ENCODE peak calls at places on chromosomes 5 and 9, in seven cellular contexts. Q is neural crest cell, W is HL-60, H is lower lobe of right lung, M is endodermal cell, S is MCF 10A, A is foreskin fibroblast. E is an unnamed sample.

GRCh38 chr9:88782931-88783451 is 208.3 kb upstream of the S1PR3 start:
- DNase-seq in A (no peak), H (no peak), S (peak), Q (no peak), M (no peak), W (no peak), E (no peak)

GRCh38 chr5:141508808-141509611 is 20.1 kb downstream of the PCDHGC5 start:
- DNase-seq in S (peak), Q (peak), H (no peak), A (peak), W (no peak), M (peak), E (peak)

GRCh38 chr9:37944671-37945481 is 40.9 kb upstream of the SLC25A51 start:
- DNase-seq in M (peak), A (peak), S (peak), Q (no peak), W (no peak), H (peak), E (peak)

GRCh38 chr5:96172436-96172835 is 210.8 kb upstream of the ELL2 start:
- DNase-seq in H (no peak), M (no peak), Q (no peak), S (no peak), W (no peak), A (peak), E (peak)

GRCh38 chr5:125485003-125485641 is 738.7 kb upstream of the ZNF608 start:
- DNase-seq in S (peak), A (peak), Q (no peak), W (no peak), M (peak), H (no peak), E (peak)

GRCh38 chr5:142290574-142291299 is 34.1 kb downstream of the SPRY4 start:
- DNase-seq in S (no peak), A (peak), M (peak), W (no peak), Q (no peak), H (no peak), E (peak)

GRCh38 chr9:32508728-32509127 is 17.3 kb downstream of the RIGI start:
- DNase-seq in S (no peak), A (no peak), H (no peak), Q (no peak), M (peak), W (no peak), E (no peak)

GRCh38 chr9:107653263-107653821 is 163.8 kb upstream of the KLF4 start:
- DNase-seq in W (no peak), H (no peak), M (no peak), Q (no peak), A (peak), S (no peak), E (no peak)

GRCh38 chr9:136016221-136016881 is 55.2 kb upstream of the UBAC1 start:
- DNase-seq in M (peak), A (no peak), Q (no peak), S (no peak), W (no peak), H (peak), E (no peak)

GRCh38 chr9:96082516-96083232 is 207.2 kb downstream of the ERCC6L2 start:
- DNase-seq in W (no peak), A (no peak), M (peak), S (no peak), H (no peak), Q (no peak), E (no peak)

GRCh38 chr9:96079816-96080215 is 204.3 kb downstream of the ERCC6L2 start:
- DNase-seq in H (no peak), Q (no peak), W (no peak), M (no peak), S (no peak), A (no peak), E (no peak)

GRCh38 chr9:96075757-96076156 is 200.3 kb downstream of the ERCC6L2 start:
- DNase-seq in M (no peak), A (no peak), Q (no peak), S (no peak), H (no peak), W (no peak), E (no peak)

GRCh38 chr9:96080364-96080763 is 204.9 kb downstream of the ERCC6L2 start:
- DNase-seq in Q (no peak), S (peak), M (no peak), A (no peak), H (no peak), W (no peak), E (no peak)

DNA sequence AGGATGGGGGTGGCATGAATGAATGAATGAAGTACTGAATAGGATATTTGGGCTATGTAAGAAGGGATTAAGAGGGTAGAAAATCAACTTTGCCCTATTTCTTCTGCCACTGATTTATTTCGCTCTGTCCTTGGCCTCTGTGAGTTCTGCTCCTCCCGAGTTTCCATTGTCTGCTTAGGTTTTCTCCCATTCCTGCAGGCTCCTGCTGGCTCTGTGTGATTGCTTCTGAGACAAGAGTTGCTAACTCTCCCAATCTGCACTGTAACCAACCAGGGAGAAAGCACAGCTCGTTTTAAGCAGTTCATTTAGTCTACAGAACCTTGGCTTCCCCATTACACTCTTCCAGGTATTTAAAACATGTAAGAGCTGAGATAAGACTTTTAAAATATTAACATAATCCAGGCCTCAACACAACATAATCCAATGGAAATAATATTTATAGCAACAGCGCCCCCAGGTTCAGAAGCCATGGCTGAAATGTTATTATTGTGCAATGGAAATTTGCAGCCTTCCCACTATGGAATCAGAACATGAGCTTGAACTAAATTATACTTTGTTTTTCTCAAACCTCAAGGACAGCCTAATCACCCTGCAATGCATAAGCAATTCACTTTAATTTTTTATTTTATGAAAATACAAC is 203.5 kb downstream of the ERCC6L2 start:
- DNase-seq in A (no peak), H (no peak), S (peak), Q (no peak), W (no peak), M (no peak), E (no peak)
- TF ChIP-seq CTCF in A (no peak), H (no peak), S (no peak), Q (no peak), W (no peak), M (peak), E (peak)

DNA sequence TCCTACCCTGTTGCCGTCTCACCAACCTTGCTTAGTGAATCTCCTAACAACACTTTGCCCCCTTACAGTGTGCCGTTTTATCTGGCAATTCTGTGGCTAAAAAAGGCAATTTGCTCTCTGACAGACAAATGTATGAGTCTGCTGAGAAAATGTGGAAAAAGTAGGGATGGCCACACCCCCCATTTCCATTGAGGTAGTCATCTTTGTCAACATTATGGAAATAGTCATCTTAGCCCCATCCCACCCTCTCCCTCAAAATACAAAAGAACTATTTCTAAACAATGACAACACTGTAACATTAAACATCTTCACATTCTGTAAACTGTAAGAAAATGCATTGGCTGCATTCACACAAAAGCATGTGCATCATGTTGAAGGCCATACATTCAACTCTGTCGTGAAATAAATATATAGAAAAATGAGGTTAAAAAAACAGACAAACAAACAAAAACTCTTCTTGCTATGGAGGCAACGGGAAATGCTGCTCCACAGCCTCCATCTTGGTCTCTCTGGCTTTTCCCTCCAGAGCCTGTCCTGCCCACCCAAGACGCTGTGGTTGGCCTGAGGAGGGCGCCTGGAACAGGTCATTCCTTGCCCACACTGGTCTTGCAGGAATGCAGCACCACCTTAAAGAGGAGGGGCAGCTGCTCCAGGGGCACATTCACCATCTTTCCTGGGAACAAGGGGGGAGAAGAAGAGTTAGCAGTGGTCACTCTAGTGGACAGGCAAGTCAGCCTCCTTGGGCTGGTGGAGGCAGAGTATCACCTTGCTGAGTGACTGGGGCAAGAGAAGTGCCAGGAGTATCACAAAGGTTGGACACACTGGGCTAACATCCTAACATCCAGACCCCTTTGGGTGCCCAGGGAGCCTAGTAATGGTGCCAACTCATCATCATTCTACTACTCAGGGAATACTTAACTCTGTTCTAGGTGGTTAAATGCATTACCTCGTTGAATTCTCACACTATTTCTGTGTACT is 15.2 kb upstream of the NR5A1 start:
- DNase-seq in M (peak), H (no peak), S (no peak), W (no peak), Q (no peak), A (no peak), E (no peak)
- TF ChIP-seq CTCF in M (peak), H (no peak), S (no peak), W (no peak), Q (no peak), A (no peak), E (peak)

DNA sequence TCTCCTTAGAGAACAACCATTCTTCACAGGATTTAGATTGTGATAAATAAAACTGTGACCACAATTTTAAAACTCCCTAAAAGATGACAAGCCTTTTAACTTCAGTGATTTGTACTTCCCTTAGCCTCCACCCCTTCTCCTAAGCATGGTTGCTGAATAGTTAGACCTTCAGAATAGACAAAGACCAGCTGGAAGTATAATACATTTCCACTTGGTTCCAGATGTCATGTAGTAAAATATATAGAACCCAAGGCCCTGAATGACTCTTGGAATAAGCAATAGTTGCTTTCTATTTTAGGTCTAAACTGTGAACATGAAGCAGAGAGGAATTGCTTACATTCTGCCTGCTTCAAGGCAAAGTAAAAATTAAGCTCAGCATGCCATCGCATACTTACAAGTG is 208.7 kb downstream of the ARRDC3 start:
- DNase-seq in W (no peak), Q (no peak), M (no peak), S (no peak), H (no peak), A (no peak), E (no peak)
- TF ChIP-seq CTCF in W (no peak), Q (no peak), M (no peak), S (no peak), H (no peak), A (no peak), E (no peak)

GRCh38 chr9:22815246-22815645 is 368.6 kb downstream of the DMRTA1 start:
- DNase-seq in A (no peak), H (no peak), Q (no peak), M (no peak), W (no peak), S (no peak), E (no peak)

GRCh38 chr9:22817181-22817580 is 370.6 kb downstream of the DMRTA1 start:
- DNase-seq in W (no peak), H (no peak), M (no peak), A (peak), Q (no peak), S (no peak), E (peak)

GRCh38 chr9:22809371-22809770 is 362.7 kb downstream of the DMRTA1 start:
- DNase-seq in Q (no peak), H (no peak), A (no peak), S (no peak), M (no peak), W (no peak), E (no peak)

GRCh38 chr9:22808876-22809275 is 362.3 kb downstream of the DMRTA1 start:
- DNase-seq in M (no peak), W (no peak), A (no peak), H (no peak), Q (no peak), S (no peak), E (no peak)

DNA sequence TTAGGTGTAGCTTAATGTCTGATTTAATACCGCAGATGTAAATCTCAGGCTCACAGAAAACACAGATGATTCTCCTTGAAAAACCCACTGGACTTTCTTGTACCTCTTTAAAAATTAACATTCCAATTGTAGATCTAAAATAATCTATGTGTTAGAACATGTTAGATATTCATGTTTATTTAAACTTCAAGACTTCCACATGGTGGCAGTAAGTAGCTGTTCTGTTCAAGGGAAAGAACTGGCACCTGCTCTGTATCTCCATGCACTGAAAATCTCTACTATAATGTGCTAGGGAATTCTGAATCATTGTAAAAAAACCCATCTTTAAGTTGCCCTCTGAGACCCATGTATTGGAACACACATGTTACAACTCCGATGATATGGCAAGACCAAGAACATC is 366.9 kb downstream of the DMRTA1 start:
- DNase-seq in S (peak), A (peak), Q (no peak), H (no peak), M (no peak), W (no peak), E (peak)
- TF ChIP-seq CTCF in S (no peak), A (no peak), Q (peak), H (no peak), M (peak), W (no peak), E (peak)

DNA sequence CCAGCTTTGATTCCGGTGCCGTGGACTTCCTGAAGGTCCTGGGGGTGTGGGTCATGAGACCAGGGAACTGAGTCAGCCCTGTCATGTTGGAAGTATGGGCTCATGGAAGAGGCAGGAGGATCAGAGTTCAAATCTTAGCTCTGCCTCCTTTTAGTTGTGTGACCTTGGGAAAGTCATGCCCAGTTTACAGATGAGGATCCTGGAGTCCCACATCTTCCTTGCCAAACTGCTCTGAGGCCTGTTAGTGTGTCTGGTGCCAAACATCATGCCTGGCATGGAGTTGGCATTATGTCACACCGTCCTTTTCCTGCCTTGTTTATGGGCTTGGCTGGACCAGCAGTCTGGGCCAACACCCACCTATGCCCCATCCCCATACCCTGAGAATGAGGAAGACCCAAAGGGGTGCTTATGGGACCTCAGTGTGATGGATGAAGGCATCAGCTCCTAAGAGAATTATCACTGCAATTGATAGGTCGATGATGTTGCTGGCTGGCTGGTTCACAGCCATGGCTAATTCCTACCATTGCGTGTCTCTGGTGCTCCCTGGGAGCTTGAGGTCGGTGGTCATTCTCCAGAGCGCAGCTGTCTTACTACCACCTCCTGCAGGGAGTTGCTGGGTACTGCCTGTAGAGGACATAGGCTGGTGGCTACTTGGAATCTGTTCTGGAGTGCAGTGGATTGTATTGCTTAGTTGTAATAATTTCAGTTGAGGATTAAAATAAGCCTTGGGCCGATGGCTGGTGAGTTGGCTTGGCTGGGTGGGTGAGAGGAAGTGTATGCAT is 140.5 kb upstream of the PITX1 start:
- DNase-seq in A (no peak), M (peak), W (no peak), S (no peak), H (no peak), Q (no peak), E (no peak)
- TF ChIP-seq CTCF in A (no peak), M (peak), W (no peak), S (peak), H (no peak), Q (peak), E (peak)

GRCh38 chr5:177505075-177505474 is 4.6 kb downstream of the DOK3 start:
- DNase-seq in Q (no peak), A (no peak), S (no peak), M (no peak), W (no peak), H (no peak), E (no peak)

GRCh38 chr5:177508837-177509236 is 789 bp downstream of the DOK3 start:
- DNase-seq in W (peak), A (no peak), H (no peak), S (no peak), M (no peak), Q (no peak), E (no peak)

GRCh38 chr5:177507596-177508216 is 1.9 kb downstream of the DOK3 start:
- DNase-seq in H (no peak), S (no peak), Q (no peak), A (no peak), W (peak), M (no peak), E (no peak)

GRCh38 chr5:177508217-177508611 is 1.4 kb downstream of the DOK3 start:
- DNase-seq in M (no peak), A (no peak), W (no peak), S (no peak), Q (no peak), H (no peak), E (no peak)

DNA sequence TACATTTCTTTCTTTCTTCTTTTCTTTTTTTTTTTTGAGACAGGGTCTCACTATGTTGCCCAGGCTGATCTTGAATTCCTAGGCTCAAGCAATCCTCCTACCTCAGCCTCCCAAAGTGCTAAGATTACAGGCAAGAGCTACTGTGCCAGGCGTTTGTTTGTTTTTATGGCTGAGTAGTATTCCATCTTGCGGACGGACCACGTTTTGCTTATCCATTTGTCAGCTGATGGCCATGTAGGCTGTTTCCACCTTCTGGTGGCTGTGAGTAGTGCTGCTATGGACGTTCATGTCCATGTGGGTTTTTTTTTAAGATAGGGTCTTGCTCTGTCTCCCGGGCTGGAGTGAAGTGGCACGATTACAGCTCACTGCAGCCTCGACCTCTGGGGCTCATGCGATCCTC is 2.5 kb downstream of the DOK3 start:
- DNase-seq in M (no peak), A (peak), S (no peak), Q (no peak), W (peak), H (no peak), E (no peak)
- TF ChIP-seq CTCF in M (peak), A (peak), S (peak), Q (peak), W (no peak), H (no peak), E (peak)